ENCODE peak calls at places on chromosomes 3 and 15, in eight cellular contexts. One of them, this sample, is unnamed.

GRCh38 chr15:97993310-97993738 is 32.8 kb downstream of the ARRDC4 start:
- DNase-seq in endothelial cell: no peak
- DNase-seq in H9: no peak
- DNase-seq in NCI-H460: no peak
- DNase-seq in MV-4-11: peak; percentile 47
- DNase-seq in RCC 7860: peak; percentile 60
- DNase-seq in retina: no peak
- DNase-seq in cardiac fibroblast: peak; percentile 2
- DNase-seq in this sample: no peak

GRCh38 chr15:49675051-49675450 is 54.2 kb downstream of the DTWD1 start:
- DNase-seq in endothelial cell: no peak
- DNase-seq in H9: no peak
- DNase-seq in NCI-H460: peak; percentile 43
- DNase-seq in MV-4-11: no peak
- DNase-seq in RCC 7860: peak; percentile 67
- DNase-seq in retina: peak; percentile 15
- DNase-seq in cardiac fibroblast: peak; percentile 82
- DNase-seq in this sample: peak; percentile 87

GRCh38 chr3:908839-909238 is 184.0 kb upstream of the CNTN6 start:
- DNase-seq in endothelial cell: no peak
- DNase-seq in H9: peak; percentile 48
- DNase-seq in NCI-H460: peak; percentile 5
- DNase-seq in MV-4-11: peak; percentile 13
- DNase-seq in RCC 7860: no peak
- DNase-seq in retina: peak; percentile 24
- DNase-seq in cardiac fibroblast: no peak
- DNase-seq in this sample: no peak

GRCh38 chr3:112381673-112382542 is 49.0 kb downstream of the CD200 start:
- DNase-seq in endothelial cell: no peak
- DNase-seq in H9: no peak
- DNase-seq in NCI-H460: no peak
- DNase-seq in MV-4-11: no peak
- DNase-seq in RCC 7860: no peak
- DNase-seq in retina: no peak
- DNase-seq in cardiac fibroblast: no peak
- DNase-seq in this sample: no peak

GRCh38 chr3:13607821-13608620 is 59.1 kb downstream of the FBLN2 start:
- DNase-seq in endothelial cell: no peak
- DNase-seq in H9: no peak
- DNase-seq in NCI-H460: no peak
- DNase-seq in MV-4-11: no peak
- DNase-seq in RCC 7860: no peak
- DNase-seq in retina: no peak
- DNase-seq in cardiac fibroblast: no peak
- DNase-seq in this sample: no peak

GRCh38 chr15:70054884-70055387 is 42.8 kb downstream of the TLE3 start:
- DNase-seq in endothelial cell: no peak
- DNase-seq in H9: no peak
- DNase-seq in NCI-H460: no peak
- DNase-seq in MV-4-11: no peak
- DNase-seq in RCC 7860: no peak
- DNase-seq in retina: no peak
- DNase-seq in cardiac fibroblast: no peak
- DNase-seq in this sample: no peak

GRCh38 chr15:89946681-89947313 is 34.0 kb upstream of the ARPIN start:
- DNase-seq in endothelial cell: no peak
- DNase-seq in H9: no peak
- DNase-seq in NCI-H460: no peak
- DNase-seq in MV-4-11: no peak
- DNase-seq in RCC 7860: no peak
- DNase-seq in retina: no peak
- DNase-seq in cardiac fibroblast: no peak
- DNase-seq in this sample: no peak

GRCh38 chr3:10999516-10999915 is 7.0 kb downstream of the SLC6A1 start:
- DNase-seq in endothelial cell: no peak
- DNase-seq in H9: no peak
- DNase-seq in NCI-H460: no peak
- DNase-seq in MV-4-11: no peak
- DNase-seq in RCC 7860: no peak
- DNase-seq in retina: no peak
- DNase-seq in cardiac fibroblast: no peak
- DNase-seq in this sample: no peak

GRCh38 chr15:78133801-78134200 is 2.6 kb upstream of the CIB2 start:
- DNase-seq in endothelial cell: no peak
- DNase-seq in H9: no peak
- DNase-seq in NCI-H460: no peak
- DNase-seq in MV-4-11: no peak
- DNase-seq in RCC 7860: no peak
- DNase-seq in retina: no peak
- DNase-seq in cardiac fibroblast: no peak
- DNase-seq in this sample: no peak

GRCh38 chr15:99732711-99733267 is 448 bp downstream of the LYSMD4 start:
- DNase-seq in endothelial cell: peak; percentile 27
- DNase-seq in H9: no peak
- DNase-seq in NCI-H460: no peak
- DNase-seq in MV-4-11: no peak
- DNase-seq in RCC 7860: no peak
- DNase-seq in retina: no peak
- DNase-seq in cardiac fibroblast: no peak
- DNase-seq in this sample: no peak

GRCh38 chr15:66356069-66356358 is 471 bp downstream of the TIPIN start:
- DNase-seq in endothelial cell: no peak
- DNase-seq in H9: no peak
- DNase-seq in NCI-H460: no peak
- DNase-seq in MV-4-11: no peak
- DNase-seq in RCC 7860: no peak
- DNase-seq in retina: no peak
- DNase-seq in cardiac fibroblast: no peak
- DNase-seq in this sample: no peak

GRCh38 chr15:80773122-80773551 is 6.0 kb upstream of the CEMIP start:
- DNase-seq in endothelial cell: no peak
- DNase-seq in H9: no peak
- DNase-seq in NCI-H460: no peak
- DNase-seq in MV-4-11: no peak
- DNase-seq in RCC 7860: no peak
- DNase-seq in retina: no peak
- DNase-seq in cardiac fibroblast: peak; percentile 6
- DNase-seq in this sample: peak; percentile 88

GRCh38 chr3:135759651-135760050 is 205.9 kb upstream of the PPP2R3A start:
- DNase-seq in endothelial cell: no peak
- DNase-seq in H9: no peak
- DNase-seq in NCI-H460: no peak
- DNase-seq in MV-4-11: no peak
- DNase-seq in RCC 7860: peak; percentile 40
- DNase-seq in retina: no peak
- DNase-seq in cardiac fibroblast: no peak
- DNase-seq in this sample: no peak

GRCh38 chr3:108488631-108489030 is 21.8 kb downstream of the MYH15 start:
- DNase-seq in endothelial cell: no peak
- DNase-seq in H9: no peak
- DNase-seq in NCI-H460: no peak
- DNase-seq in MV-4-11: no peak
- DNase-seq in RCC 7860: no peak
- DNase-seq in retina: no peak
- DNase-seq in cardiac fibroblast: peak; percentile 71
- DNase-seq in this sample: peak; percentile 6

GRCh38 chr3:24472358-24472757 is 22.3 kb downstream of the THRB start:
- DNase-seq in endothelial cell: no peak
- DNase-seq in H9: no peak
- DNase-seq in NCI-H460: no peak
- DNase-seq in MV-4-11: no peak
- DNase-seq in RCC 7860: peak; percentile 60
- DNase-seq in retina: no peak
- DNase-seq in cardiac fibroblast: no peak
- DNase-seq in this sample: no peak

GRCh38 chr3:180911876-180912303 is 580 bp upstream of the FXR1 start:
- DNase-seq in endothelial cell: no peak
- DNase-seq in H9: no peak
- DNase-seq in NCI-H460: no peak
- DNase-seq in MV-4-11: no peak
- DNase-seq in RCC 7860: no peak
- DNase-seq in retina: no peak
- DNase-seq in cardiac fibroblast: no peak
- DNase-seq in this sample: no peak

GRCh38 chr3:48426944-48427629 is 2.8 kb downstream of the PLXNB1 start:
- DNase-seq in endothelial cell: no peak
- DNase-seq in H9: no peak
- DNase-seq in NCI-H460: no peak
- DNase-seq in MV-4-11: no peak
- DNase-seq in RCC 7860: no peak
- DNase-seq in retina: peak; percentile 24
- DNase-seq in cardiac fibroblast: peak; percentile 19
- DNase-seq in this sample: peak; percentile 86

GRCh38 chr15:33581032-33581431 is 270.3 kb downstream of the RYR3 start:
- DNase-seq in endothelial cell: no peak
- DNase-seq in H9: no peak
- DNase-seq in NCI-H460: no peak
- DNase-seq in MV-4-11: no peak
- DNase-seq in RCC 7860: peak; percentile 50
- DNase-seq in retina: no peak
- DNase-seq in cardiac fibroblast: peak; percentile 64
- DNase-seq in this sample: peak; percentile 54

GRCh38 chr3:9795212-9795611 is 2.3 kb downstream of the ARPC4 start:
- DNase-seq in endothelial cell: no peak
- DNase-seq in H9: no peak
- DNase-seq in NCI-H460: no peak
- DNase-seq in MV-4-11: peak; percentile 85
- DNase-seq in RCC 7860: no peak
- DNase-seq in retina: no peak
- DNase-seq in cardiac fibroblast: no peak
- DNase-seq in this sample: no peak

GRCh38 chr3:127203024-127203423 is 10.1 kb downstream of the PRR23E start:
- DNase-seq in endothelial cell: no peak
- DNase-seq in H9: no peak
- DNase-seq in NCI-H460: no peak
- DNase-seq in MV-4-11: no peak
- DNase-seq in RCC 7860: no peak
- DNase-seq in retina: no peak
- DNase-seq in cardiac fibroblast: no peak
- DNase-seq in this sample: no peak

This sample was measured in fibroblast of gingiva.